ENCODE peak calls at places on chromosomes 4 and X, in five cellular contexts. V is left ventricle myocardium inferior; G is lower lobe of right lung; I is naive thymus-derived CD4-positive, alpha-beta T cell; F is Peyer's patch. B is an unnamed sample.
A peak's percentile ranks its signal among the peaks of the same experiment; 100 is the strongest.

GRCh38 chrX:154351183-154352011 is 23.0 kb downstream of the FLNA start:
- DNase-seq in I (no peak), F (peak; percentile 61), V (no peak), G (peak; percentile 54), B (no peak)

GRCh38 chr4:2789801-2790582 is 2.9 kb upstream of the SH3BP2 start:
- DNase-seq in G (peak; percentile 41), I (no peak), F (no peak), V (no peak), B (no peak)

GRCh38 chrX:97498093-97498492 is 614.4 kb downstream of the RPA4 start:
- DNase-seq in V (no peak), F (no peak), I (no peak), G (no peak), B (no peak)

GRCh38 chrX:140123446-140123845 is 158.1 kb upstream of the CXorf66 start:
- DNase-seq in I (no peak), F (no peak), V (no peak), G (no peak), B (no peak)

GRCh38 chr4:148054275-148054674 is 322.4 kb downstream of the ARHGAP10 start:
- DNase-seq in I (peak; percentile 29), F (no peak), V (no peak), G (no peak), B (no peak)

GRCh38 chrX:105865709-105866108 is 43.4 kb downstream of the NRK start:
- DNase-seq in V (no peak), G (no peak), F (no peak), I (no peak), B (no peak)

GRCh38 chr4:83224502-83225197 is 59.9 kb downstream of the COQ2 start:
- DNase-seq in G (no peak), F (no peak), V (no peak), I (no peak), B (no peak)

GRCh38 chr4:72666910-72667309 is 97.9 kb upstream of the ADAMTS3 start:
- DNase-seq in G (no peak), V (no peak), I (no peak), F (no peak), B (no peak)

GRCh38 chrX:14936561-14936960 is 63.3 kb downstream of the MOSPD2 start:
- DNase-seq in I (no peak), G (peak; percentile 35), F (no peak), V (no peak), B (peak; percentile 79)

GRCh38 chrX:112704226-112704625 is 24.5 kb upstream of the LHFPL1 start:
- DNase-seq in F (no peak), I (no peak), G (no peak), V (no peak), B (no peak)

GRCh38 chrX:49876750-49877149 is 2.5 kb upstream of the USP27X start:
- DNase-seq in G (no peak), V (no peak), I (peak; percentile 43), F (no peak), B (peak; percentile 34)

GRCh38 chr4:89134775-89135319 is 23.5 kb downstream of the TIGD2 start:
- DNase-seq in F (no peak), I (no peak), G (no peak), V (no peak), B (peak; percentile 93)

GRCh38 chr4:139279723-139280620 is at the start of gene MGARP:
- DNase-seq in G (peak; percentile 49), F (no peak), V (peak; percentile 16), I (no peak), B (peak; percentile 51)

GRCh38 chr4:112882286-112882685 is 167.2 kb upstream of the ANK2 start:
- DNase-seq in V (no peak), I (no peak), F (no peak), G (no peak), B (no peak)

GRCh38 chr4:151644625-151645024 is 116.2 kb downstream of the GATB start:
- DNase-seq in G (no peak), V (no peak), F (no peak), I (no peak), B (peak; percentile 18)

GRCh38 chr4:2793920-2794706 is 1.2 kb downstream of the SH3BP2 start:
- DNase-seq in I (no peak), F (no peak), G (peak; percentile 74), V (peak; percentile 51), B (peak; percentile 71)

GRCh38 chr4:48071171-48071570 is 54.6 kb downstream of the NIPAL1 start:
- DNase-seq in G (no peak), V (no peak), F (no peak), I (no peak), B (no peak)

GRCh38 chr4:100722866-100723459 is 205.1 kb upstream of the EMCN start:
- DNase-seq in G (no peak), I (no peak), F (no peak), V (no peak), B (no peak)

GRCh38 chr4:2915789-2916188 is 47.4 kb downstream of the NOP14 start:
- DNase-seq in I (no peak), G (no peak), V (no peak), F (no peak), B (no peak)

GRCh38 chr4:40681600-40682297 is 52.1 kb upstream of the RBM47 start:
- DNase-seq in I (no peak), G (no peak), F (no peak), V (no peak), B (no peak)

GRCh38 chrX:24676403-24677024 is 17.2 kb upstream of the POLA1 start:
- DNase-seq in G (no peak), I (peak; percentile 8), F (no peak), V (no peak), B (peak; percentile 9)

DNA sequence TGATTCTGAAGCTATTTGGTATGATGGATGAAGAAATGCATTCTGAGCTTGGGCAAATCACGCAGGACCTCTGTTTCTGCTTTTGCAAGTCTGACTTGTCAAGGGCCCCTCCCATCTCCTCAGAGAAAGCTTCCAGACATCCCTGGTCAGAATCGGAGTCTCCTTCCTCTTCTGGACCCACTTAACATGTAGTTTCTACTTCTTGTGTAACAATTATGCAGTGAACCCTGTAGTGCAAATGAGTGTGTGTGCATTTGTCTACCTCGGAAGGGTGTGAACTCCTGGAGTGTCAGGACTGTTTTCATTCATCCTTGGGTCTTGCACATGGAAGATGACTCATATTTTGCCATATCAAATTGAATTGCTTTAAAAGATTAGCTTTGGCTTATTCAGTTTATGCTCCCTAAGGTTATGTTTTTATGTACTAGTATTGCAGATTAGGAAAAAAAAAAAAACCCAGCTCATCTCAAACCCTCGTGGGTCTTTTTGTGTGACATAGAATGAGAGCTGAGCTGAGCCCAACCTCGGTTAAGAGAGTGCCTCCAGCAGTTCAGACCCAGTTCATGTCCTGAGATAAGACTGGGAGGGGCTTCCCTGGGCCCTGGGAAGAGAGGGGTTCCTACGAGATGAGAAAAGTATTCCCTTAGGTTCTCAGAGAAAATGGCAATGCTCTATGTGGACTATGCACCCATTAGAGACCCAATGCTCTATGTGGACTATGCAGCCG is 61.1 kb upstream of the RPL34 start:
- DNase-seq in G (no peak), V (no peak), F (no peak), I (no peak), B (peak; percentile 5)
- H3K27ac ChIP-seq in G (no peak overlapping the region), V (peak overlapping the region; percentile 71), F (no peak overlapping the region), I (no peak overlapping the region), B (no peak overlapping the region)

GRCh38 chr4:185142563-185142910 is 529 bp upstream of the SLC25A4 start:
- DNase-seq in I (no peak), F (no peak), G (no peak), V (no peak), B (no peak)

GRCh38 chr4:185139736-185140135 is 3.3 kb upstream of the SLC25A4 start:
- DNase-seq in V (no peak), I (no peak), G (no peak), F (no peak), B (no peak)

GRCh38 chr4:185143596-185143969 is 517 bp downstream of the SLC25A4 start:
- DNase-seq in F (peak; percentile 46), I (peak; percentile 24), V (peak; percentile 75), G (peak; percentile 68), B (peak; percentile 32)

GRCh38 chr4:185142911-185143595 is at the start of gene SLC25A4:
- DNase-seq in G (peak; percentile 88), V (peak; percentile 91), F (peak; percentile 90), I (peak; percentile 74), B (peak; percentile 77)

DNA sequence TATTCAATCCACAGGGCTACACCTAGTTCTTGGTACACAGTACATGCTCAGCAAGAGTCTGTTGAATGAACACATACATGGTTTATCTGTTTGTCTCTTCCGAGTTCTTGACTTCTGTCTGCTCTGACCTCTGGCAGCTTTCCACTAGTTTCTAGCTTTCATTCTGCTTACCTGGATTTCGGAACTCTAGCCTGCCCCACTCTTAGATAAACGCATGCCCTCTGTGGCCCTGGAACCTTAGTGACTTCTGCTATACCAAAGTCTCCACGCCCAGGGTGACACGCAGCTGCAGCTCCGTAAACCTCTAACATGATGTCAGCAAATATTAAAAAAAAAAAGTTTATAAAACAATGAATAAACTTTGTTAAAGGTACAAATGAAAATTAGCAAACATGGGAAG is 1.3 kb upstream of the SLC25A4 start:
- DNase-seq in V (no peak), I (no peak), G (no peak), F (no peak), B (no peak)
- H3K27ac ChIP-seq in V (peak overlapping the region; percentile 95), I (no peak overlapping the region), G (no peak overlapping the region), F (no peak overlapping the region), B (no peak overlapping the region)

GRCh38 chr4:34464196-34464595 is 1780.1 kb downstream of the ARAP2 start:
- DNase-seq in V (no peak), F (no peak), I (no peak), G (no peak), B (no peak)
- H3K27ac ChIP-seq in V (no peak overlapping the region), F (no peak overlapping the region), I (no peak overlapping the region), G (no peak overlapping the region), B (no peak overlapping the region)

GRCh38 chr4:188779586-188779985 is 640.3 kb downstream of the TRIML1 start:
- DNase-seq in F (no peak), V (no peak), G (no peak), I (no peak), B (peak; percentile 28)
- H3K27ac ChIP-seq in F (no peak overlapping the region), V (no peak overlapping the region), G (no peak overlapping the region), I (no peak overlapping the region), B (peak overlapping the region; percentile 75)

DNA sequence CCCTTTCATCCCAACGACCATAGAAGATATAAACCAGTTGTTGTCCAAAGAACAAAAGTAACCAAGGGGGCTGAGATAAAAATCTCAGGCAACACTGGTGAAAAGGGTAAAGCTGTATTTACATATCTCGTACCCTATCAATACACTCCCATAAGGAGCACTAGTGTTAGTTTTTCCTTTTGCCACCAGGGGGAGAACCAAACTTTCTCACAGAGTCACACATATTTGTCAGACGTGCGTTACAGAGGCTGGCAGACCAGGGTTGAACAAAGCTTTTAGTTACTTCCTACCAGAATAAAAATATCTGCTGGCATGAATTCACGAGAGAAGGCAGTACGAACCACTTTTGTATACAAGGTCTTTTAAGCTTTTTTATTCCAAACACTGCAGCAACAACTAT is 88.3 kb downstream of the AMELX start:
- DNase-seq in I (peak; percentile 0), G (no peak), V (no peak), F (peak; percentile 27), B (peak; percentile 66)
- H3K27ac ChIP-seq in I (no peak overlapping the region), G (no peak overlapping the region), V (no peak overlapping the region), F (no peak overlapping the region), B (no peak overlapping the region)

B was measured in mesenchymal stem cell.